ENCODE peak calls at places on chromosomes 12 and 14, in ten cellular contexts. Q, Z, X, B, K, A, V, F, M and L are unnamed samples.

GRCh38 chr14:68439741-68440140 is 353.1 kb downstream of the ZFP36L1 start:
- DNase-seq in V (no peak), X (no peak), M (no peak), B (no peak), F (no peak), Z (no peak), Q (no peak), A (no peak), K (no peak), L (no peak)

GRCh38 chr12:50937653-50938052 is 14.7 kb upstream of the HIGD1C start:
- DNase-seq in A (no peak), Z (no peak), K (no peak), F (no peak), V (no peak), X (no peak), Q (no peak), B (no peak), M (no peak), L (no peak)

GRCh38 chr12:99983721-99984258 is 946 bp downstream of the ANKS1B start:
- DNase-seq in X (no peak), M (no peak), V (no peak), B (no peak), Q (no peak), F (no peak), K (no peak), Z (no peak), A (no peak), L (no peak)

GRCh38 chr12:754871-755562 is 2.6 kb downstream of the WNK1 start:
- DNase-seq in Q (no peak), X (no peak), F (no peak), M (no peak), K (no peak), B (peak; percentile 48), V (no peak), Z (no peak), A (no peak), L (peak; percentile 21)

GRCh38 chr14:36556811-36557433 is 25.5 kb downstream of the NKX2-8 start:
- DNase-seq in Z (no peak), V (no peak), Q (peak; percentile 19), A (no peak), F (no peak), B (peak; percentile 56), K (peak; percentile 16), M (no peak), X (no peak), L (no peak)

GRCh38 chr14:83473846-83474245 is 1940.2 kb upstream of the SEL1L start:
- DNase-seq in Q (no peak), A (no peak), B (no peak), K (no peak), X (no peak), Z (no peak), V (no peak), M (no peak), F (no peak), L (no peak)

GRCh38 chr14:92481386-92481785 is 32.2 kb upstream of the RIN3 start:
- DNase-seq in Q (no peak), A (no peak), B (no peak), X (no peak), K (no peak), Z (no peak), V (no peak), F (no peak), M (peak; percentile 5), L (no peak)

GRCh38 chr12:34217660-34218059 is 195.4 kb downstream of the ALG10 start:
- DNase-seq in Z (no peak), A (no peak), X (no peak), K (no peak), F (no peak), B (no peak), V (no peak), Q (no peak), M (no peak), L (no peak)

GRCh38 chr12:51926064-51926632 is 18.8 kb downstream of the ACVRL1 start:
- DNase-seq in Z (no peak), M (no peak), X (peak; percentile 46), Q (no peak), F (no peak), A (no peak), K (no peak), V (peak; percentile 45), B (peak; percentile 79), L (no peak)

GRCh38 chr12:62787606-62788005 is 147.3 kb downstream of the PPM1H start:
- DNase-seq in Q (no peak), B (no peak), F (no peak), V (no peak), A (no peak), Z (no peak), K (no peak), M (no peak), X (no peak), L (no peak)

GRCh38 chr14:104752735-104753527 is at the start of gene SIVA1:
- DNase-seq in K (peak; percentile 100), Q (peak; percentile 98), V (peak; percentile 99), X (peak; percentile 99), A (peak; percentile 100), F (peak; percentile 100), B (peak; percentile 96), M (peak; percentile 100), Z (peak; percentile 100), L (peak; percentile 100)
- TF ChIP-seq POLR2A in K (peak; percentile 77), Q (peak; percentile 65), V (peak; percentile 81), X (peak; percentile 86), A (peak; percentile 80), F (peak; percentile 86), B (peak; percentile 61), M (peak; percentile 91), Z (peak; percentile 90), L (peak; percentile 87)

GRCh38 chr12:27060740-27061139 is 21.6 kb downstream of the C12orf71 start:
- DNase-seq in F (no peak), B (no peak), V (no peak), Q (no peak), M (no peak), K (no peak), X (no peak), A (no peak), Z (no peak), L (no peak)

GRCh38 chr12:27061317-27061716 is 21.1 kb downstream of the C12orf71 start:
- DNase-seq in B (no peak), F (no peak), Q (no peak), K (no peak), V (no peak), Z (no peak), M (no peak), A (no peak), X (no peak), L (no peak)

GRCh38 chr12:27052742-27053141 is 29.6 kb downstream of the C12orf71 start:
- DNase-seq in B (no peak), K (no peak), A (no peak), M (no peak), F (no peak), Z (no peak), Q (no peak), X (no peak), V (no peak), L (no peak)

GRCh38 chr12:27055966-27056365 is 26.4 kb downstream of the C12orf71 start:
- DNase-seq in V (no peak), F (no peak), Q (no peak), Z (no peak), X (no peak), M (no peak), K (no peak), A (no peak), B (no peak), L (no peak)

GRCh38 chr12:27057543-27057942 is 24.8 kb downstream of the C12orf71 start:
- DNase-seq in V (no peak), M (no peak), A (no peak), Z (no peak), F (no peak), X (no peak), B (no peak), Q (no peak), K (no peak), L (no peak)
- TF ChIP-seq POLR2AphosphoS5 in V (no peak), M (no peak), A (no peak), Z (no peak), F (no peak), X (no peak), B (no peak), Q (no peak), K (no peak), L (no peak)

GRCh38 chr14:90381999-90382451 is 14.8 kb upstream of the CALM1 start:
- DNase-seq in X (peak; percentile 75), Z (no peak), K (no peak), M (peak; percentile 90), Q (no peak), F (peak; percentile 80), A (no peak), B (no peak), V (peak; percentile 68), L (no peak)
- TF ChIP-seq POLR2A in X (no peak), Z (no peak), K (no peak), M (no peak), Q (no peak), F (no peak), A (no peak), B (no peak), V (no peak), L (no peak)

DNA sequence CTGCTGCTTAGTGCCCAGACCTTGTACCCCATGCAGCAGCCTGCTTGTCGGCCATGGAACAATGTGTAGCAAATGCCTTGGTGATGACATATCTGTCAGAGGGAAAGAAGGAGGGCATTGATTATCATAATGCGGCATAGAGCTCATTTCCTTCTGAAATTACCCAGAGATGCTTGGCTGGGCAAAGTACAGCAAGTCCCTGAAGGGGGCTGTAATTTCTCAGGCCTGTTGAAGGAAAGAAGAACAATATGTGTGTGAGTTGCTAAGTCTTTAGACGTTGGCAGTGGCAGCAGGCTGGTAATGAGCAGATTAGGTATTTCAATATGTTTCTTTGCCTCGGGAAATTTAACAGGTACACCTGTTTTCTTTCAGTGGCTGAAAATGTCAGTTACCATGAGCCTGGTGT is 128.6 kb downstream of the CRADD start:
- DNase-seq in Z (no peak), F (no peak), A (no peak), K (no peak), X (no peak), M (no peak), V (no peak), Q (no peak), B (no peak), L (no peak)
- TF ChIP-seq POLR2AphosphoS5 in Z (peak; percentile 23), F (peak; percentile 75), A (no peak), K (no peak), X (no peak), M (peak; percentile 80), V (no peak), Q (no peak), B (no peak), L (no peak)

GRCh38 chr12:112937741-112938719 is at the start of gene OAS3:
- DNase-seq in Z (peak; percentile 97), F (peak; percentile 92), Q (peak; percentile 22), A (peak; percentile 93), K (peak; percentile 31), M (peak; percentile 90), V (peak; percentile 88), X (peak; percentile 90), B (peak; percentile 54), L (peak; percentile 48)
- TF ChIP-seq POLR2A in Z (no peak), F (no peak), Q (peak; percentile 7), A (no peak), K (no peak), M (peak; percentile 33), V (no peak), X (no peak), B (no peak), L (peak; percentile 58)

GRCh38 chr14:101922866-101923265 is 41.5 kb upstream of the DYNC1H1 start:
- DNase-seq in M (no peak), Q (no peak), V (no peak), A (peak; percentile 65), X (peak; percentile 26), K (no peak), B (no peak), F (no peak), Z (no peak), L (no peak)
- TF ChIP-seq POLR2AphosphoS5 in M (no peak), Q (no peak), V (no peak), A (no peak), X (no peak), K (no peak), B (no peak), F (no peak), Z (no peak), L (no peak)